ENCODE peak calls at places on chromosomes 1 and 21, in five cellular contexts. One of them, this sample, is unnamed. For H3K4me1, the result is how much of the 10 kb centered on the place peaks cover.

GRCh38 chr1:219913005-219913404 is 15.4 kb downstream of the SLC30A10 start:
- DNase-seq in psoas muscle: no peak
- DNase-seq in CD4-positive, CD25-positive, alpha-beta regulatory T cell: no peak
- DNase-seq in neural progenitor cell: no peak
- DNase-seq in GM23248: no peak
- DNase-seq in this sample: no peak

GRCh38 chr1:224116131-224116530 is 2.2 kb downstream of the FBXO28 start:
- DNase-seq in CD4-positive, CD25-positive, alpha-beta regulatory T cell: peak
- DNase-seq in neural progenitor cell: peak
- DNase-seq in GM23248: peak
- DNase-seq in psoas muscle: no peak
- DNase-seq in this sample: no peak

GRCh38 chr1:110309768-110310167 is 29.4 kb upstream of the RBM15 start:
- DNase-seq in GM23248: peak
- DNase-seq in psoas muscle: no peak
- DNase-seq in CD4-positive, CD25-positive, alpha-beta regulatory T cell: no peak
- DNase-seq in neural progenitor cell: no peak
- DNase-seq in this sample: no peak

GRCh38 chr21:31172328-31172727 is 134.1 kb upstream of the KRTAP19-8 start:
- DNase-seq in neural progenitor cell: peak
- DNase-seq in CD4-positive, CD25-positive, alpha-beta regulatory T cell: no peak
- DNase-seq in psoas muscle: no peak
- DNase-seq in GM23248: no peak
- DNase-seq in this sample: no peak

GRCh38 chr1:6743189-6744101 is 41.8 kb upstream of the CAMTA1 start:
- DNase-seq in GM23248: peak
- DNase-seq in neural progenitor cell: no peak
- DNase-seq in psoas muscle: peak
- DNase-seq in CD4-positive, CD25-positive, alpha-beta regulatory T cell: peak
- DNase-seq in this sample: peak

GRCh38 chr1:165840419-165840818 is 13.0 kb downstream of the UCK2 start:
- DNase-seq in neural progenitor cell: no peak
- DNase-seq in GM23248: no peak
- DNase-seq in psoas muscle: no peak
- DNase-seq in CD4-positive, CD25-positive, alpha-beta regulatory T cell: no peak
- DNase-seq in this sample: no peak

GRCh38 chr21:41612674-41613250 is 104.8 kb upstream of the TMPRSS2 start:
- DNase-seq in CD4-positive, CD25-positive, alpha-beta regulatory T cell: no peak
- DNase-seq in GM23248: peak
- DNase-seq in psoas muscle: peak
- DNase-seq in neural progenitor cell: peak
- DNase-seq in this sample: peak

GRCh38 chr1:85048296-85049064 is at the start of gene MCOLN3:
- DNase-seq in GM23248: peak
- DNase-seq in neural progenitor cell: peak
- DNase-seq in psoas muscle: peak
- DNase-seq in CD4-positive, CD25-positive, alpha-beta regulatory T cell: peak
- DNase-seq in this sample: no peak

GRCh38 chr1:89953072-89953626 is 41.8 kb upstream of the ZNF326 start:
- DNase-seq in neural progenitor cell: peak
- DNase-seq in GM23248: peak
- DNase-seq in psoas muscle: peak
- DNase-seq in CD4-positive, CD25-positive, alpha-beta regulatory T cell: peak
- DNase-seq in this sample: no peak

GRCh38 chr1:243792891-243793290 is 57.2 kb downstream of the AKT3 start:
- DNase-seq in psoas muscle: no peak
- DNase-seq in neural progenitor cell: no peak
- DNase-seq in GM23248: no peak
- DNase-seq in CD4-positive, CD25-positive, alpha-beta regulatory T cell: no peak
- DNase-seq in this sample: no peak

GRCh38 chr1:98516306-98516705 is 145.2 kb upstream of the SNX7 start:
- DNase-seq in neural progenitor cell: no peak
- DNase-seq in psoas muscle: no peak
- DNase-seq in GM23248: no peak
- DNase-seq in CD4-positive, CD25-positive, alpha-beta regulatory T cell: no peak
- DNase-seq in this sample: no peak

GRCh38 chr1:101911894-101912293 is 84.8 kb downstream of the OLFM3 start:
- DNase-seq in GM23248: no peak
- DNase-seq in neural progenitor cell: no peak
- DNase-seq in psoas muscle: no peak
- DNase-seq in CD4-positive, CD25-positive, alpha-beta regulatory T cell: no peak
- DNase-seq in this sample: no peak

GRCh38 chr1:204429746-204430145 is 18.1 kb upstream of the PPP1R15B start:
- DNase-seq in psoas muscle: no peak
- DNase-seq in neural progenitor cell: no peak
- DNase-seq in CD4-positive, CD25-positive, alpha-beta regulatory T cell: no peak
- DNase-seq in GM23248: no peak
- DNase-seq in this sample: no peak

GRCh38 chr1:7669559-7670208 is 101.4 kb upstream of the VAMP3 start:
- DNase-seq in psoas muscle: peak
- DNase-seq in CD4-positive, CD25-positive, alpha-beta regulatory T cell: peak
- DNase-seq in neural progenitor cell: peak
- DNase-seq in GM23248: peak
- DNase-seq in this sample: no peak

GRCh38 chr1:34057347-34057746 is 107.7 kb downstream of the CSMD2 start:
- DNase-seq in GM23248: no peak
- DNase-seq in psoas muscle: no peak
- DNase-seq in neural progenitor cell: peak
- DNase-seq in CD4-positive, CD25-positive, alpha-beta regulatory T cell: no peak
- DNase-seq in this sample: no peak

GRCh38 chr1:93814059-93814794 is 64.8 kb downstream of the DNTTIP2 start:
- DNase-seq in GM23248: peak
- DNase-seq in neural progenitor cell: peak
- DNase-seq in CD4-positive, CD25-positive, alpha-beta regulatory T cell: peak
- DNase-seq in psoas muscle: no peak
- DNase-seq in this sample: peak

GRCh38 chr1:225877570-225877969 is 4.6 kb downstream of the TMEM63A start:
- DNase-seq in CD4-positive, CD25-positive, alpha-beta regulatory T cell: no peak
- DNase-seq in neural progenitor cell: peak
- DNase-seq in GM23248: peak
- DNase-seq in psoas muscle: peak
- DNase-seq in this sample: peak

GRCh38 chr1:91601554-91602322 is 101.1 kb downstream of the CDC7 start:
- DNase-seq in psoas muscle: no peak
- DNase-seq in GM23248: no peak
- DNase-seq in CD4-positive, CD25-positive, alpha-beta regulatory T cell: no peak
- DNase-seq in neural progenitor cell: no peak
- DNase-seq in this sample: peak

GRCh38 chr1:217273866-217274265 is 357.0 kb downstream of the GPATCH2 start:
- DNase-seq in GM23248: peak
- DNase-seq in CD4-positive, CD25-positive, alpha-beta regulatory T cell: no peak
- DNase-seq in neural progenitor cell: no peak
- DNase-seq in psoas muscle: no peak
- DNase-seq in this sample: no peak

GRCh38 chr1:54748094-54748835 is 16.1 kb downstream of the PARS2 start:
- DNase-seq in psoas muscle: no peak
- DNase-seq in GM23248: no peak
- DNase-seq in CD4-positive, CD25-positive, alpha-beta regulatory T cell: no peak
- DNase-seq in neural progenitor cell: no peak
- DNase-seq in this sample: no peak

GRCh38 chr1:119554188-119554587 is 47.2 kb downstream of the HSD3B1 start:
- DNase-seq in psoas muscle: no peak
- DNase-seq in neural progenitor cell: no peak
- DNase-seq in GM23248: peak
- DNase-seq in CD4-positive, CD25-positive, alpha-beta regulatory T cell: no peak
- DNase-seq in this sample: no peak

GRCh38 chr1:47187226-47187925 is 2.5 kb downstream of the PDZK1IP1 start:
- DNase-seq in GM23248: no peak
- DNase-seq in neural progenitor cell: no peak
- DNase-seq in psoas muscle: no peak
- DNase-seq in CD4-positive, CD25-positive, alpha-beta regulatory T cell: no peak
- DNase-seq in this sample: peak

GRCh38 chr1:79373481-79374132 is 367.1 kb upstream of the ADGRL4 start:
- DNase-seq in GM23248: peak
- DNase-seq in CD4-positive, CD25-positive, alpha-beta regulatory T cell: no peak
- DNase-seq in psoas muscle: peak
- DNase-seq in neural progenitor cell: no peak
- DNase-seq in this sample: no peak

GRCh38 chr1:63662846-63663245 is 69.6 kb downstream of the PGM1 start:
- DNase-seq in CD4-positive, CD25-positive, alpha-beta regulatory T cell: no peak
- DNase-seq in neural progenitor cell: no peak
- DNase-seq in psoas muscle: no peak
- DNase-seq in GM23248: peak
- DNase-seq in this sample: no peak

GRCh38 chr1:31944205-31945089 is 6.3 kb upstream of the PTP4A2 start:
- DNase-seq in neural progenitor cell: peak
- DNase-seq in CD4-positive, CD25-positive, alpha-beta regulatory T cell: peak
- DNase-seq in GM23248: peak
- DNase-seq in psoas muscle: peak
- DNase-seq in this sample: peak

GRCh38 chr1:70142120-70142519 is 63.3 kb downstream of the LRRC40 start:
- DNase-seq in CD4-positive, CD25-positive, alpha-beta regulatory T cell: no peak
- DNase-seq in GM23248: peak
- DNase-seq in psoas muscle: no peak
- DNase-seq in neural progenitor cell: no peak
- DNase-seq in this sample: no peak

GRCh38 chr21:39644069-39644468 is 31.3 kb downstream of the B3GALT5 start:
- DNase-seq in neural progenitor cell: no peak
- DNase-seq in GM23248: no peak
- DNase-seq in CD4-positive, CD25-positive, alpha-beta regulatory T cell: no peak
- DNase-seq in psoas muscle: no peak
- DNase-seq in this sample: no peak

GRCh38 chr1:54223441-54224202 is 23.7 kb downstream of the MRPL37 start:
- DNase-seq in psoas muscle: no peak
- DNase-seq in CD4-positive, CD25-positive, alpha-beta regulatory T cell: no peak
- DNase-seq in GM23248: no peak
- DNase-seq in neural progenitor cell: no peak
- DNase-seq in this sample: no peak

GRCh38 chr21:37474342-37474741 is 107.8 kb downstream of the DYRK1A start:
- DNase-seq in neural progenitor cell: no peak
- DNase-seq in GM23248: no peak
- DNase-seq in CD4-positive, CD25-positive, alpha-beta regulatory T cell: no peak
- DNase-seq in psoas muscle: no peak
- DNase-seq in this sample: no peak

GRCh38 chr1:75529488-75529887 is 81.4 kb downstream of the SLC44A5 start:
- DNase-seq in GM23248: no peak
- DNase-seq in CD4-positive, CD25-positive, alpha-beta regulatory T cell: no peak
- DNase-seq in neural progenitor cell: peak
- DNase-seq in psoas muscle: no peak
- DNase-seq in this sample: no peak

GRCh38 chr1:39396671-39397070 is 94.8 kb upstream of the BMP8A start:
- DNase-seq in neural progenitor cell: no peak
- DNase-seq in psoas muscle: no peak
- DNase-seq in CD4-positive, CD25-positive, alpha-beta regulatory T cell: no peak
- DNase-seq in GM23248: no peak
- DNase-seq in this sample: no peak

GRCh38 chr21:39119696-39120290 is 63.5 kb downstream of the PSMG1 start:
- DNase-seq in CD4-positive, CD25-positive, alpha-beta regulatory T cell: no peak
- DNase-seq in psoas muscle: no peak
- DNase-seq in GM23248: no peak
- DNase-seq in neural progenitor cell: no peak
- DNase-seq in this sample: no peak

GRCh38 chr1:181345146-181345545 is 138.2 kb upstream of the CACNA1E start:
- DNase-seq in neural progenitor cell: no peak
- DNase-seq in CD4-positive, CD25-positive, alpha-beta regulatory T cell: no peak
- DNase-seq in psoas muscle: no peak
- DNase-seq in GM23248: no peak
- DNase-seq in this sample: no peak

GRCh38 chr1:155070721-155071556 is 7.4 kb downstream of the EFNA4 start:
- DNase-seq in GM23248: peak
- DNase-seq in psoas muscle: peak
- DNase-seq in neural progenitor cell: peak
- DNase-seq in CD4-positive, CD25-positive, alpha-beta regulatory T cell: peak
- DNase-seq in this sample: peak

GRCh38 chr1:203039609-203040517 is 13.6 kb downstream of the PPFIA4 start:
- DNase-seq in GM23248: peak
- DNase-seq in psoas muscle: no peak
- DNase-seq in CD4-positive, CD25-positive, alpha-beta regulatory T cell: no peak
- DNase-seq in neural progenitor cell: peak
- DNase-seq in this sample: no peak

DNA sequence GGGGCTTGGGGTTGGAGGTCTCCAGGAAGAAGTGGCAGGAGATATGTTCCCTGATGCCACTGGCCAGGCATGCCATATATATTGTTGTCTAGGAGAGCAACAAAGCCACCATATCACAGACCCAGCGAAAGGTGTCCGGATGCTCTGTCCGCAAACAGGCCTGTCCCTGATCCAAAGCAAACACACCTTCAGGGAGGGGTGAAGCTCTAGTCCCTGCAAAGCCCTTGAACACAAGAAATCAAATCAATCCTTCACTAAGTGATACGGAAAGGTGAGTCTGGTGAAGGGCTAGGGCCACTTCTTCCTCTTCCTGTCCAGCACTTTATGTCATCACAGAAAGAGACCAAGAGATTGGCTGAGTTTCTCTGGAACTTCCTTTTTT is 125.0 kb downstream of the PLXNA2 start:
- DNase-seq in psoas muscle: no peak
- DNase-seq in CD4-positive, CD25-positive, alpha-beta regulatory T cell: no peak
- DNase-seq in neural progenitor cell: no peak
- DNase-seq in GM23248: no peak
- DNase-seq in this sample: no peak
- H3K4me1 ChIP-seq in psoas muscle: under half
- H3K4me1 ChIP-seq in CD4-positive, CD25-positive, alpha-beta regulatory T cell: under half
- H3K4me1 ChIP-seq in neural progenitor cell: under half
- H3K4me1 ChIP-seq in GM23248: under half
- H3K4me1 ChIP-seq in this sample: under half

DNA sequence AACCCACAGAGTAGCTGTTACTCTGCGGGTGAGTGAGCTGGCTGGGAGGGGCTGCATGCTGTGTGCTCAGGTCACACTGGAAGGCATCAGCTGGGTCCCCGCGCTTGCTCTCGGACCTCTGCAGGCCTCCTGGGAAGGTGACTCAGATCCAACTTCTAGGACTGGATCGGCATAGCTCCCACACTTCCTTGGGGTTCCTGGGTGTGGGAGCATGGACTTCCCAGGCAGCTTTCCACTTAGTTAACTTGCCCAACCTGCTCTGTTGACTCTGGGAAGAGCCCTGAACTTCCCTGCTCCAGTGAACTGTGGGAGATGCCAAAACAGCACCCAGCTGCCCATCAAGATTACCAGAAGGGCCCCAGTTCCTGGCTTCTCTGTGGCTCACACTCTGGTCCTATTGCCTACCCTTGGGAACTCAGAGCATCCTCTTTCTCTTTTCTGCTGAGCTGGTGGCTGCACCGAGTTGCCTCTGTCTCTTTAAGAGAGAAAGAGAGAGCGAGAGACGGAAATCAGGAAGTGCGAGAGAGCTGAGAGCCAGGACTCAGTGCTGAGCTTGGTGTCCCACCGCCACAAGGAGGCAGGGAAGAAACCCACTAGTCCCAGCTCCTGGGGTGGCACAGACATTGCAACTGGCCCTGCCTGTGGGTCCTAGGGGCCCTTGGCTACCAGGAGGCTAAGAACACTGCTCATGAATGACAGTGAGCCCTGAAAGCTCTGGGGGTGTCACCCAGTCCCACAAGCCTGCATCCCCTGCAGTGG is at the start of gene IKBKE:
- DNase-seq in neural progenitor cell: peak
- DNase-seq in CD4-positive, CD25-positive, alpha-beta regulatory T cell: peak
- DNase-seq in GM23248: peak
- DNase-seq in psoas muscle: no peak
- DNase-seq in this sample: peak
- H3K4me1 ChIP-seq in neural progenitor cell: under half
- H3K4me1 ChIP-seq in CD4-positive, CD25-positive, alpha-beta regulatory T cell: half or more
- H3K4me1 ChIP-seq in GM23248: under half
- H3K4me1 ChIP-seq in psoas muscle: under half
- H3K4me1 ChIP-seq in this sample: under half

GRCh38 chr1:113850127-113850796 is 21.2 kb downstream of the PTPN22 start:
- DNase-seq in CD4-positive, CD25-positive, alpha-beta regulatory T cell: peak
- DNase-seq in GM23248: no peak
- DNase-seq in neural progenitor cell: no peak
- DNase-seq in psoas muscle: no peak
- DNase-seq in this sample: no peak
- H3K4me1 ChIP-seq in CD4-positive, CD25-positive, alpha-beta regulatory T cell: under half
- H3K4me1 ChIP-seq in GM23248: under half
- H3K4me1 ChIP-seq in neural progenitor cell: under half
- H3K4me1 ChIP-seq in psoas muscle: under half
- H3K4me1 ChIP-seq in this sample: under half

GRCh38 chr21:16644690-16645089 is 868.2 kb upstream of the CXADR start:
- DNase-seq in GM23248: peak
- DNase-seq in CD4-positive, CD25-positive, alpha-beta regulatory T cell: no peak
- DNase-seq in psoas muscle: no peak
- DNase-seq in neural progenitor cell: no peak
- DNase-seq in this sample: no peak
- H3K4me1 ChIP-seq in GM23248: under half
- H3K4me1 ChIP-seq in CD4-positive, CD25-positive, alpha-beta regulatory T cell: under half
- H3K4me1 ChIP-seq in psoas muscle: under half
- H3K4me1 ChIP-seq in neural progenitor cell: under half
- H3K4me1 ChIP-seq in this sample: under half